ENCODE peak calls at places on chromosome 16, in ten cellular contexts. S, C, B, K, F, Y, V, H, O and L are unnamed samples.

GRCh38 chr16:12643034-12643455 is 160.6 kb downstream of the CPPED1 start:
- DNase-seq in F (no peak), S (no peak), K (no peak), H (no peak), Y (no peak), B (no peak), V (no peak), C (no peak), O (no peak), L (no peak)

GRCh38 chr16:65071371-65072311 is 50.2 kb downstream of the CDH11 start:
- DNase-seq in B (peak; percentile 72), O (peak; percentile 78), S (peak; percentile 73), F (peak; percentile 42), Y (no peak), V (no peak), K (no peak), C (no peak), H (no peak), L (no peak)

GRCh38 chr16:337975-338575 is 14.4 kb downstream of the AXIN1 start:
- DNase-seq in Y (no peak), O (no peak), F (no peak), C (no peak), B (no peak), V (no peak), S (no peak), K (peak; percentile 1), H (no peak), L (no peak)

GRCh38 chr16:4213721-4214120 is 28.2 kb downstream of the SRL start:
- DNase-seq in C (peak; percentile 34), O (peak; percentile 37), S (no peak), K (no peak), B (peak; percentile 10), H (no peak), V (no peak), Y (peak; percentile 31), F (no peak), L (no peak)

GRCh38 chr16:30357715-30358576 is 2.8 kb upstream of the CD2BP2 start:
- DNase-seq in S (no peak), H (no peak), K (no peak), Y (no peak), V (no peak), C (no peak), F (no peak), B (no peak), O (no peak), L (no peak)

GRCh38 chr16:68289621-68290329 is 21.0 kb downstream of the SLC7A6OS start:
- DNase-seq in B (peak; percentile 76), V (no peak), O (peak; percentile 54), K (no peak), C (no peak), S (no peak), Y (no peak), F (no peak), H (peak; percentile 77), L (no peak)

GRCh38 chr16:9053006-9053601 is 38.3 kb upstream of the HAPSTR1 start:
- DNase-seq in S (peak; percentile 73), F (peak; percentile 32), Y (peak; percentile 73), V (peak; percentile 74), B (peak; percentile 71), C (peak; percentile 30), O (peak; percentile 62), H (no peak), K (peak; percentile 95), L (peak; percentile 44)

GRCh38 chr16:56389554-56389953 is 35.8 kb downstream of the AMFR start:
- DNase-seq in F (peak; percentile 46), S (peak; percentile 88), Y (no peak), V (no peak), O (peak; percentile 99), C (no peak), K (no peak), H (no peak), B (peak; percentile 98), L (peak; percentile 75)

GRCh38 chr16:69930117-69930776 is 20.9 kb upstream of the CLEC18A start:
- DNase-seq in C (peak; percentile 32), V (peak; percentile 40), K (peak; percentile 87), Y (peak; percentile 79), O (peak; percentile 82), S (peak; percentile 67), F (peak; percentile 68), B (no peak), H (no peak), L (peak; percentile 23)

GRCh38 chr16:56203052-56203451 is 11.8 kb downstream of the GNAO1 start:
- DNase-seq in F (no peak), Y (peak; percentile 25), V (peak; percentile 16), B (no peak), H (no peak), S (no peak), C (no peak), O (peak; percentile 26), K (peak; percentile 56), L (peak; percentile 12)

GRCh38 chr16:81784042-81784785 is 5.1 kb downstream of the PLCG2 start:
- DNase-seq in C (no peak), H (no peak), S (no peak), F (no peak), B (no peak), K (no peak), V (no peak), Y (no peak), O (no peak), L (no peak)

GRCh38 chr16:84119368-84119767 is 2.6 kb upstream of the MBTPS1 start:
- DNase-seq in F (peak; percentile 28), C (peak; percentile 78), B (no peak), H (no peak), O (no peak), K (no peak), V (no peak), Y (no peak), S (no peak), L (peak; percentile 56)

GRCh38 chr16:84121007-84121406 is 4.3 kb upstream of the MBTPS1 start:
- DNase-seq in F (no peak), C (no peak), V (no peak), K (no peak), H (no peak), Y (no peak), B (no peak), O (no peak), S (no peak), L (no peak)

GRCh38 chr16:84120023-84120422 is 3.3 kb upstream of the MBTPS1 start:
- DNase-seq in V (no peak), B (no peak), K (no peak), H (no peak), S (no peak), C (no peak), F (no peak), O (no peak), Y (no peak), L (no peak)

GRCh38 chr16:84124529-84125073 is 7.9 kb upstream of the MBTPS1 start:
- DNase-seq in S (no peak), Y (no peak), H (no peak), F (no peak), B (no peak), V (no peak), O (no peak), C (no peak), K (no peak), L (no peak)
- H3K9me3 ChIP-seq in S (no peaks in the 10 kb centered on the region), Y (no peaks in the 10 kb centered on the region), H (no peaks in the 10 kb centered on the region), F (no peaks in the 10 kb centered on the region), B (no peaks in the 10 kb centered on the region), V (no peaks in the 10 kb centered on the region), O (no peaks in the 10 kb centered on the region), C (no peaks in the 10 kb centered on the region), K (no peaks in the 10 kb centered on the region), L (no peaks in the 10 kb centered on the region)

GRCh38 chr16:89253548-89254287 is 36.2 kb downstream of the ZNF778 start:
- DNase-seq in V (no peak), S (no peak), F (no peak), C (no peak), Y (no peak), B (no peak), H (no peak), O (no peak), K (no peak), L (no peak)

GRCh38 chr16:89261691-89262563 is 44.4 kb downstream of the ZNF778 start:
- DNase-seq in O (no peak), H (no peak), F (no peak), K (no peak), C (no peak), Y (no peak), S (peak; percentile 56), B (no peak), V (no peak), L (no peak)

GRCh38 chr16:89257757-89258465 is 40.4 kb downstream of the ZNF778 start:
- DNase-seq in O (peak; percentile 12), H (no peak), Y (no peak), B (no peak), K (no peak), S (no peak), V (no peak), F (peak; percentile 43), C (no peak), L (no peak)

GRCh38 chr16:89256651-89257254 is 39.2 kb downstream of the ZNF778 start:
- DNase-seq in H (no peak), C (peak; percentile 67), V (no peak), F (peak; percentile 81), O (peak; percentile 89), B (peak; percentile 32), K (peak; percentile 58), Y (peak; percentile 60), S (peak; percentile 52), L (peak; percentile 41)

DNA sequence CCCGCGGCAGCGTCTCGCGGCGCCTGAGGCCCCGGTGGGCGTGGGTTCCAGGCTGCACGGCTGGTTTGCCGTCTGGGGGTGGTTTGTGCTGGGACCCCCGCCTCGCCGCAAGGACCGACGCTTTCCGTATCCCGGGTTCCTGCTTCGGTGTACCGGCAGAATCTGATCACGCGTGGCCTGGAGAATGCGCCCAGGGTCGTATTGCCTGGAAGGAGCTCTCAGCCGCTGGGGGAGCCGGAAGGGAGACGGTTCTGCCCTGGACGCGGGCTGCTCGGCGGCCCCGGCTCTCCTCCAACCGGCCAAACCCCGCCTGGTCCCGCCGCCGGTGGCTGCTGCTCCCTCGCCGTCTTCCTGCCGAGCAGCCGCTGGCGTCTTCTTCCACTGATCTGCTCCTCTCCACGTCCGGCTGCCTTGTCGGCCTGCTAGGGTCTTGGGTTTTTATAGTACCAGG is 39.8 kb downstream of the ZNF778 start:
- DNase-seq in F (peak; percentile 16), S (no peak), B (no peak), O (peak; percentile 54), Y (no peak), V (no peak), K (peak; percentile 44), H (no peak), C (peak; percentile 25), L (no peak)
- TF ChIP-seq EZH2 in F (no peak), S (no peak), B (no peak), O (no peak), Y (no peak), V (no peak), K (no peak), H (no peak), C (no peak), L (no peak)

DNA sequence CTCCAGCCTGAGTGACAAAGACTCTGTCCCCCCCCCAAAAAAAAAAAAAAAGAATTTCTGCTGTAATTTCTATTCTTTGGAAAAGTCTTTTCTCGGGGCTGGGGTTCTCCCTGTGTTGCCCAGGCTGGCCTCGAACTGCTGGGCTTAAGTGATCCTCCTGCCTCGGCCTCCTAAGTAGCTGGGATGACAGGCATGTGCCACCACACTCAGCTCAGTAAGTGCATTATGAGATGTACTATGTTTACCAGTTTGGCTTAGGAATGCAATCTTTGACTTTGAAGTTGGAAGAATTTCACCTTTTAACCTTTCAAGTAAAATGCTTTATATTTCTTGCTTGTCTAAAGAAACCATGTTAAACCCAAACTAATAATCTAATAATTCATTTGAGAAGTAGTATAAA is 28.0 kb upstream of the ADCY7 start:
- DNase-seq in V (no peak), C (no peak), B (no peak), F (no peak), O (no peak), Y (no peak), S (no peak), K (no peak), H (no peak), L (no peak)
- H4K20me1 ChIP-seq in V (no peaks in the 10 kb centered on the region), C (no peaks in the 10 kb centered on the region), B (no peaks in the 10 kb centered on the region), F (no peaks in the 10 kb centered on the region), O (no peaks in the 10 kb centered on the region), Y (no peaks in the 10 kb centered on the region), S (no peaks in the 10 kb centered on the region), K (no peaks in the 10 kb centered on the region), H (no peaks in the 10 kb centered on the region), L (no peaks in the 10 kb centered on the region)

GRCh38 chr16:10419701-10420100 is 33.8 kb downstream of the ATF7IP2 start:
- DNase-seq in V (no peak), H (no peak), B (no peak), K (no peak), C (no peak), S (no peak), O (no peak), Y (no peak), F (no peak), L (no peak)
- H3K9me3 ChIP-seq in V (peaks cover 5% of the 10 kb centered on the region), H (peaks cover 16% of the 10 kb centered on the region), B (peaks cover 4% of the 10 kb centered on the region), K (peaks cover 25% of the 10 kb centered on the region), C (no peaks in the 10 kb centered on the region), S (no peaks in the 10 kb centered on the region), O (no peaks in the 10 kb centered on the region), Y (peaks cover 33% of the 10 kb centered on the region), F (peaks cover 4% of the 10 kb centered on the region), L (peaks cover 7% of the 10 kb centered on the region)